ENCODE peak calls at places on chromosomes 4 and X, in seven cellular contexts. One of them, this sample, is unnamed.
A peak's percentile ranks its signal among the peaks of the same experiment; 100 is the strongest.

GRCh38 chr4:38856524-38857337 is at the start of gene TLR6:
- DNase-seq in T-helper 17 cell: peak; percentile 56
- DNase-seq in RWPE1: peak; percentile 53
- DNase-seq in HFF-Myc: no peak
- DNase-seq in stimulated activated CD8-positive, alpha-beta memory T cell treated with anti-CD3 and anti-CD28 coated beads, Interleukin-15, amount 100 ng/mL, for 24 hours: no peak
- DNase-seq in activated gamma-delta T cell: no peak
- DNase-seq in EH: peak; percentile 59
- DNase-seq in this sample: no peak

GRCh38 chrX:72280210-72280882 is 3.3 kb upstream of the RPS4X start:
- DNase-seq in stimulated activated CD8-positive, alpha-beta memory T cell treated with anti-CD3 and anti-CD28 coated beads, Interleukin-15, amount 100 ng/mL, for 24 hours: no peak
- DNase-seq in EH: peak; percentile 39
- DNase-seq in HFF-Myc: no peak
- DNase-seq in RWPE1: peak; percentile 32
- DNase-seq in activated gamma-delta T cell: no peak
- DNase-seq in T-helper 17 cell: no peak
- DNase-seq in this sample: no peak

GRCh38 chr4:89111833-89112563 is 665 bp downstream of the TIGD2 start:
- DNase-seq in T-helper 17 cell: no peak
- DNase-seq in HFF-Myc: peak; percentile 41
- DNase-seq in stimulated activated CD8-positive, alpha-beta memory T cell treated with anti-CD3 and anti-CD28 coated beads, Interleukin-15, amount 100 ng/mL, for 24 hours: no peak
- DNase-seq in activated gamma-delta T cell: no peak
- DNase-seq in RWPE1: peak; percentile 87
- DNase-seq in EH: peak; percentile 96
- DNase-seq in this sample: no peak

GRCh38 chrX:149512225-149512885 is 7.2 kb upstream of the IDS start:
- DNase-seq in T-helper 17 cell: peak; percentile 46
- DNase-seq in RWPE1: no peak
- DNase-seq in HFF-Myc: no peak
- DNase-seq in stimulated activated CD8-positive, alpha-beta memory T cell treated with anti-CD3 and anti-CD28 coated beads, Interleukin-15, amount 100 ng/mL, for 24 hours: no peak
- DNase-seq in EH: peak; percentile 58
- DNase-seq in activated gamma-delta T cell: no peak
- DNase-seq in this sample: no peak

GRCh38 chrX:1491851-1492349 is 39.2 kb upstream of the ASMTL start:
- DNase-seq in stimulated activated CD8-positive, alpha-beta memory T cell treated with anti-CD3 and anti-CD28 coated beads, Interleukin-15, amount 100 ng/mL, for 24 hours: no peak
- DNase-seq in RWPE1: peak; percentile 20
- DNase-seq in activated gamma-delta T cell: no peak
- DNase-seq in HFF-Myc: no peak
- DNase-seq in EH: peak; percentile 21
- DNase-seq in T-helper 17 cell: no peak
- DNase-seq in this sample: no peak

GRCh38 chr4:6011271-6011671 is 7.0 kb downstream of the C4orf50 start:
- DNase-seq in stimulated activated CD8-positive, alpha-beta memory T cell treated with anti-CD3 and anti-CD28 coated beads, Interleukin-15, amount 100 ng/mL, for 24 hours: no peak
- DNase-seq in RWPE1: no peak
- DNase-seq in T-helper 17 cell: no peak
- DNase-seq in HFF-Myc: no peak
- DNase-seq in activated gamma-delta T cell: no peak
- DNase-seq in EH: no peak
- DNase-seq in this sample: no peak

GRCh38 chrX:97529801-97530200 is 646.1 kb downstream of the RPA4 start:
- DNase-seq in EH: peak; percentile 56
- DNase-seq in T-helper 17 cell: no peak
- DNase-seq in stimulated activated CD8-positive, alpha-beta memory T cell treated with anti-CD3 and anti-CD28 coated beads, Interleukin-15, amount 100 ng/mL, for 24 hours: no peak
- DNase-seq in HFF-Myc: no peak
- DNase-seq in RWPE1: no peak
- DNase-seq in activated gamma-delta T cell: no peak
- DNase-seq in this sample: no peak

GRCh38 chrX:23802431-23802830 is 19.5 kb downstream of the SAT1 start:
- DNase-seq in T-helper 17 cell: no peak
- DNase-seq in activated gamma-delta T cell: no peak
- DNase-seq in HFF-Myc: no peak
- DNase-seq in RWPE1: no peak
- DNase-seq in stimulated activated CD8-positive, alpha-beta memory T cell treated with anti-CD3 and anti-CD28 coated beads, Interleukin-15, amount 100 ng/mL, for 24 hours: no peak
- DNase-seq in EH: no peak
- DNase-seq in this sample: no peak

GRCh38 chr4:155540698-155541097 is 126.0 kb upstream of the GUCY1A1 start:
- DNase-seq in RWPE1: no peak
- DNase-seq in EH: no peak
- DNase-seq in stimulated activated CD8-positive, alpha-beta memory T cell treated with anti-CD3 and anti-CD28 coated beads, Interleukin-15, amount 100 ng/mL, for 24 hours: no peak
- DNase-seq in HFF-Myc: no peak
- DNase-seq in activated gamma-delta T cell: no peak
- DNase-seq in T-helper 17 cell: no peak
- DNase-seq in this sample: no peak

This sample was measured in omental fat pad.